ENCODE peak calls at places on chromosomes 3 and 15, in eight cellular contexts. T is pancreas; J is DND-41; G is neural progenitor cell; N is left ventricle myocardium inferior; W is breast epithelium; F is CD4-positive, alpha-beta memory T cell; Q is GM23248. R is an unnamed sample. For H3K4me1, the result is how much of the 10 kb centered on the place peaks cover.

GRCh38 chr3:134351421-134351820 is 22.8 kb downstream of the AMOTL2 start:
- DNase-seq in T (no peak), J (no peak), G (no peak), N (peak), W (no peak), F (no peak), Q (peak), R (no peak)

GRCh38 chr3:190497809-190498208 is 16.1 kb upstream of the IL1RAP start:
- DNase-seq in T (no peak), J (no peak), G (no peak), N (peak), W (no peak), F (no peak), Q (no peak), R (no peak)

GRCh38 chr15:77622212-77622941 is 10.3 kb downstream of the LINGO1 start:
- DNase-seq in T (no peak), J (no peak), G (no peak), N (no peak), W (no peak), F (no peak), Q (no peak), R (no peak)

GRCh38 chr15:29671308-29671981 is 150.8 kb downstream of the TJP1 start:
- DNase-seq in T (no peak), J (no peak), G (no peak), N (no peak), W (no peak), F (no peak), Q (peak), R (no peak)

GRCh38 chr3:40258555-40258954 is 51.0 kb upstream of the EIF1B start:
- DNase-seq in T (no peak), J (no peak), G (peak), N (no peak), W (no peak), F (no peak), Q (peak), R (no peak)

GRCh38 chr3:8201886-8202285 is 299.7 kb upstream of the LMCD1 start:
- DNase-seq in T (no peak), J (no peak), G (peak), N (no peak), W (no peak), F (no peak), Q (peak), R (no peak)

GRCh38 chr3:179268400-179269051 is 17.6 kb upstream of the KCNMB3 start:
- DNase-seq in T (no peak), J (no peak), G (no peak), N (no peak), W (no peak), F (no peak), Q (no peak), R (no peak)

GRCh38 chr3:16177962-16178627 is 3.6 kb downstream of the GALNT15 start:
- DNase-seq in T (peak), J (peak), G (peak), N (peak), W (peak), F (no peak), Q (peak), R (peak)

GRCh38 chr3:100157617-100158016 is 43.3 kb upstream of the FILIP1L start:
- DNase-seq in T (no peak), J (no peak), G (no peak), N (no peak), W (no peak), F (no peak), Q (no peak), R (no peak)

GRCh38 chr15:70044168-70044567 is 53.5 kb downstream of the TLE3 start:
- DNase-seq in T (no peak), J (no peak), G (no peak), N (no peak), W (no peak), F (no peak), Q (no peak), R (no peak)

GRCh38 chr3:55341502-55342031 is 145.5 kb downstream of the WNT5A start:
- DNase-seq in T (no peak), J (no peak), G (no peak), N (no peak), W (no peak), F (no peak), Q (peak), R (no peak)

DNA sequence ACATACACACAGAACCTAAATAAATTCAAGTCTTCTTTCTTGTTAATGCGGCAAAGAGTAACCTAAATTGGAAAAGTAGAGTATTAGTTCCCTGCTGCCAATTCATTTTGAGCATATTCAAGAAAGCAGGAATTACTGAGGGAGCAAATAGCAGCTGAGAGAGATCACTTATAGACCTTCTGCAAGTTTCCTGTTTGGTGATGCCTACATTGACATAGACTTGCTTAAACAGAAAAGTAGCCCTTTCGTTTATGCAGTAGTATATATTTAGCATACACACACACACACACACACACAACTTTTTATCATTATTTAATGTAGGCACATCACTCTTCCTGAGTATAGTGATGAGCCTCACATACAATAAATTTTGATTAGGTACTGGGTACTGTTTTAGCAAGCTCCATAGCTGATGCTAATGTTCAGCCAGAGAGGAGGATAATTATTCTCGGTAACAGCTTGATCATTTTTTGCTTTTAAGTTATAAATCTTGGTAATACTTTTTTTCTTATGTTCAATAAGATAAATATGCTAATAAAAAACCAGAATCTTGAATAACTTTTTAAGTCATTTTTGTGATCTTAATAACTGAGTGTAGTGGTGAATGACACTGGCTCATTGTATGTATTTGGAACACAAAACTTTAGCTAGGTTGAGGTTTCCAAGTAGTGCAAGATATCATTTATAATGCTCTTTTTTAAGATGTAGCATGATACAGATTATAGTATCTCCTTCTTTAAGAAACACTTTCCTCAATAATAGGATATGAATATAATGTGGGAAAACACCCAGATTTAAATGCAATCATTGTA is 174.7 kb downstream of the MBNL1 start:
- DNase-seq in T (no peak), J (no peak), G (no peak), N (no peak), W (no peak), F (no peak), Q (no peak), R (peak)
- H3K4me1 ChIP-seq in T (under half), J (under half), G (under half), N (half or more), W (under half), F (half or more), Q (under half), R (under half)

GRCh38 chr3:159788291-159788690 is 200.3 kb upstream of the IL12A start:
- DNase-seq in T (no peak), J (no peak), G (no peak), N (no peak), W (no peak), F (no peak), Q (no peak), R (no peak)
- H3K4me1 ChIP-seq in T (under half), J (under half), G (under half), N (half or more), W (under half), F (under half), Q (half or more), R (under half)

GRCh38 chr3:26202169-26202568 is 412.3 kb downstream of the OXSM start:
- DNase-seq in T (no peak), J (no peak), G (peak), N (no peak), W (no peak), F (no peak), Q (no peak), R (no peak)
- H3K4me1 ChIP-seq in T (under half), J (under half), G (under half), N (under half), W (under half), F (under half), Q (under half), R (under half)

GRCh38 chr3:149600619-149601018 is 57.2 kb downstream of the WWTR1 start:
- DNase-seq in T (no peak), J (no peak), G (no peak), N (no peak), W (no peak), F (no peak), Q (no peak), R (no peak)

GRCh38 chr3:149604125-149604851 is 53.5 kb downstream of the WWTR1 start:
- DNase-seq in T (no peak), J (no peak), G (peak), N (no peak), W (no peak), F (no peak), Q (peak), R (no peak)

GRCh38 chr3:149596136-149596770 is 61.6 kb downstream of the WWTR1 start:
- DNase-seq in T (no peak), J (no peak), G (no peak), N (no peak), W (no peak), F (no peak), Q (peak), R (no peak)

GRCh38 chr3:149603126-149604074 is 54.4 kb downstream of the WWTR1 start:
- DNase-seq in T (no peak), J (no peak), G (no peak), N (no peak), W (no peak), F (no peak), Q (peak), R (no peak)

DNA sequence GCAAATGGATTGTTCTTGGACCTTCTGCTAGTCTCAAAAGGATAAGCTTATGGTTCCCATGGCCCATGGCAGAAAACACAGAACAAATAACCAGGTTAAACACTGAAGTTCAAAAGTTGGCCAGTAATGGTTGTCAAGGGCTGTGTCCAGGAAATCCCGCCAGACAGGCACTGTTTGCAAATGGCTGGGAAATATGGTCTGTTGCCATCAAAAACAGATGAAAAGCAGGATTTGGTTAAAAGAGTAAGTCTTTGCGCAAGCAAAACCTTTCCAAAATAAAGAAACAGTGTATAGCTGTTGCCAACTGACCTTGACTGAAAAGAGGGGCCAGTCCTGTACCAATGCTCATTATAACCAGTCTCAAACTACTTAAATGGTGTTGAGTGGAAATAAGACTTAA is 58.6 kb downstream of the WWTR1 start:
- DNase-seq in T (no peak), J (no peak), G (no peak), N (peak), W (no peak), F (no peak), Q (no peak), R (no peak)
- H3K4me1 ChIP-seq in T (under half), J (under half), G (under half), N (half or more), W (under half), F (under half), Q (under half), R (under half)